ENCODE peak calls at places on chromosomes 5 and 9, in ten cellular contexts. A, D, J, H, C, T, V, U, Z and N are unnamed samples.

GRCh38 chr5:53749611-53750010 is 189.2 kb downstream of the NDUFS4 start:
- DNase-seq in A (no peak), D (no peak), J (no peak), H (no peak), C (no peak), T (no peak), V (peak), U (no peak), Z (no peak), N (no peak)

GRCh38 chr5:143118222-143118621 is 285.3 kb downstream of the NR3C1 start:
- DNase-seq in A (no peak), D (no peak), J (no peak), H (no peak), C (no peak), T (no peak), V (no peak), U (no peak), Z (no peak), N (no peak)

GRCh38 chr5:57007349-57007748 is 55.4 kb upstream of the MIER3 start:
- DNase-seq in A (no peak), D (no peak), J (no peak), H (no peak), C (no peak), T (no peak), V (no peak), U (no peak), Z (no peak), N (no peak)

GRCh38 chr9:96413312-96414221 is 4.6 kb downstream of the ZNF367 start:
- DNase-seq in A (no peak), D (no peak), J (no peak), H (peak), C (peak), T (no peak), V (no peak), U (no peak), Z (no peak), N (no peak)

GRCh38 chr9:131815971-131816873 is 76.3 kb upstream of the RAPGEF1 start:
- DNase-seq in A (peak), D (no peak), J (no peak), H (no peak), C (no peak), T (no peak), V (no peak), U (no peak), Z (no peak), N (no peak)

GRCh38 chr9:74497750-74498615 is 848 bp downstream of the RORB start:
- DNase-seq in A (peak), D (no peak), J (peak), H (no peak), C (peak), T (peak), V (no peak), U (no peak), Z (peak), N (peak)

GRCh38 chr5:159182691-159183090 is 26.7 kb downstream of the RNF145 start:
- DNase-seq in A (peak), D (no peak), J (no peak), H (no peak), C (no peak), T (no peak), V (peak), U (no peak), Z (no peak), N (peak)

GRCh38 chr9:118940477-118940876 is 428.8 kb downstream of the BRINP1 start:
- DNase-seq in A (no peak), D (no peak), J (no peak), H (no peak), C (no peak), T (no peak), V (no peak), U (no peak), Z (no peak), N (no peak)

GRCh38 chr9:122197334-122197872 is 31.4 kb downstream of the LHX6 start:
- DNase-seq in A (no peak), D (no peak), J (no peak), H (no peak), C (no peak), T (no peak), V (no peak), U (no peak), Z (no peak), N (no peak)

GRCh38 chr9:16485575-16486321 is 384.7 kb downstream of the BNC2 start:
- DNase-seq in A (no peak), D (no peak), J (no peak), H (no peak), C (no peak), T (no peak), V (no peak), U (no peak), Z (no peak), N (no peak)

GRCh38 chr5:122919969-122920368 is 74.6 kb downstream of the SNX24 start:
- DNase-seq in A (no peak), D (no peak), J (no peak), H (no peak), C (no peak), T (no peak), V (no peak), U (no peak), Z (no peak), N (no peak)

GRCh38 chr5:140042551-140043507 is at the start of gene NRG2:
- DNase-seq in A (peak), D (peak), J (peak), H (peak), C (peak), T (peak), V (peak), U (peak), Z (peak), N (peak)

GRCh38 chr9:115597330-115597729 is 479.4 kb upstream of the TNC start:
- DNase-seq in A (no peak), D (no peak), J (no peak), H (no peak), C (no peak), T (no peak), V (no peak), U (no peak), Z (no peak), N (no peak)

GRCh38 chr5:138663561-138663960 is 88.4 kb upstream of the HSPA9 start:
- DNase-seq in A (peak), D (no peak), J (no peak), H (no peak), C (no peak), T (no peak), V (no peak), U (no peak), Z (no peak), N (no peak)

GRCh38 chr9:7298123-7298522 is 501.5 kb downstream of the DMAC1 start:
- DNase-seq in A (peak), D (no peak), J (no peak), H (no peak), C (no peak), T (no peak), V (no peak), U (no peak), Z (no peak), N (no peak)

GRCh38 chr5:141476132-141476909 is 555 bp downstream of the PCDHGC3 start:
- DNase-seq in A (peak), D (peak), J (no peak), H (peak), C (peak), T (peak), V (peak), U (peak), Z (peak), N (peak)

GRCh38 chr5:53943938-53944337 is 366.4 kb downstream of the ARL15 start:
- DNase-seq in A (peak), D (no peak), J (no peak), H (no peak), C (no peak), T (no peak), V (no peak), U (no peak), Z (no peak), N (no peak)

GRCh38 chr5:142145106-142145900 is 36.7 kb downstream of the NDFIP1 start:
- DNase-seq in A (peak), D (peak), J (no peak), H (peak), C (peak), T (no peak), V (peak), U (peak), Z (no peak), N (peak)

GRCh38 chr5:52727568-52727967 is 60.1 kb upstream of the ITGA1 start:
- DNase-seq in A (peak), D (no peak), J (no peak), H (no peak), C (no peak), T (no peak), V (peak), U (peak), Z (no peak), N (peak)

GRCh38 chr5:149388498-149389190 is 9.6 kb upstream of the IL17B start:
- DNase-seq in A (no peak), D (no peak), J (no peak), H (no peak), C (no peak), T (no peak), V (no peak), U (no peak), Z (no peak), N (no peak)

GRCh38 chr5:29321591-29321990 is 1871.9 kb upstream of the CDH6 start:
- DNase-seq in A (no peak), D (no peak), J (no peak), H (no peak), C (no peak), T (no peak), V (no peak), U (no peak), Z (no peak), N (no peak)

GRCh38 chr9:95012035-95012708 is 285.7 kb downstream of the AOPEP start:
- DNase-seq in A (no peak), D (no peak), J (no peak), H (no peak), C (no peak), T (no peak), V (no peak), U (no peak), Z (no peak), N (no peak)

GRCh38 chr9:134433101-134433500 is 106.8 kb downstream of the RXRA start:
- DNase-seq in A (peak), D (no peak), J (no peak), H (no peak), C (no peak), T (no peak), V (peak), U (peak), Z (no peak), N (peak)

GRCh38 chr5:59597690-59598546 is 295.6 kb downstream of the PDE4D start:
- DNase-seq in A (no peak), D (no peak), J (no peak), H (no peak), C (no peak), T (no peak), V (no peak), U (no peak), Z (no peak), N (no peak)
- H3K4me3 ChIP-seq in A (no peak), D (peak), J (no peak), H (no peak), C (no peak), T (peak), V (no peak), U (no peak), Z (peak), N (no peak)

DNA sequence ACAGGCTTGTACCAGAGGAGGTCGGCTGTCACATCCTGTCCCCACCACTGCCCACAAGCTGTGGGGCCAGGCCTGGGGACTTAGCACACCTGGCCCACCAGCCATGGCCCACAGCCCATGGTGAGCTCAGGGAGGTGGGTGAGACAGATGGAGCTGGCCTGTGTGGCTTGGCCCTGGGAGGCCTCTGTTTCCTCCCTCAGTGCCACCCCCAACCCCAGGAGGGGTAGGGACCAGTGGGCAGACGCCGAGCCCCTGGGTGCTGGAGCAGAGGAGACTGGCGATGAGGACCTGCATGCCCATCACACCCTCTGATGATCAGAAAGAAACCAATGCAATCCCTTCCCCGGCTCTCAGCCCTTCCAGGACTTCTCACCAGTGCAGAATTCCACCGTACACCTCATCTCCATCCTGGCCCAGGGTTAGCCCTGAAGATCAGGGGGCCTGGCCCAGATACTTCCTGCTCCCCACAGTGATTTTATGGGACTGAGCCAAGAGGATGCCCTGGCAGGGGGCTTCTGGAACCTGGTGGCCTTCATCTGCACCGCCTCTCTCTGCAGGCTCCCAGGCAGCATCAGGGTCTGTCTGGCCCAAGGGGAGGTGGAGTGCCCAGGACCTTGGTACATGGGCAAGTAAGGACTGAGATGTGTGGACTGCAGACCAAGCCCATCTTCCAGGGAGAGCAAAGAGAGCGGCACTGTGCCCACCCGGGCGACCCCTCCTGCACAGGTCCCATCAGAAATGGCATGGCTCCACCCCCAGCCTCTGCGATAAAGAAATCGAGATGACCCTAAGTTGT is 16.9 kb upstream of the NKD2 start:
- DNase-seq in A (no peak), D (no peak), J (no peak), H (no peak), C (no peak), T (no peak), V (no peak), U (no peak), Z (peak), N (no peak)
- H3K4me3 ChIP-seq in A (no peak), D (no peak), J (no peak), H (no peak), C (no peak), T (no peak), V (no peak), U (no peak), Z (no peak), N (no peak)

GRCh38 chr5:93603191-93603590 is 20.2 kb downstream of the NR2F1 start:
- DNase-seq in A (no peak), D (no peak), J (no peak), H (no peak), C (no peak), T (no peak), V (no peak), U (no peak), Z (no peak), N (peak)
- H3K4me3 ChIP-seq in A (no peak), D (no peak), J (peak), H (no peak), C (no peak), T (peak), V (no peak), U (no peak), Z (no peak), N (no peak)

GRCh38 chr9:93465853-93466252 is 12.5 kb upstream of the FAM120AOS start:
- DNase-seq in A (no peak), D (peak), J (no peak), H (no peak), C (no peak), T (no peak), V (no peak), U (no peak), Z (no peak), N (no peak)

GRCh38 chr9:93464876-93465275 is 11.5 kb upstream of the FAM120AOS start:
- DNase-seq in A (no peak), D (no peak), J (no peak), H (no peak), C (no peak), T (no peak), V (no peak), U (no peak), Z (no peak), N (no peak)

GRCh38 chr9:93464395-93464794 is 11.0 kb upstream of the FAM120AOS start:
- DNase-seq in A (no peak), D (no peak), J (no peak), H (no peak), C (no peak), T (no peak), V (no peak), U (no peak), Z (no peak), N (no peak)

GRCh38 chr9:93461810-93462209 is 8.4 kb upstream of the FAM120AOS start:
- DNase-seq in A (no peak), D (no peak), J (no peak), H (no peak), C (no peak), T (no peak), V (no peak), U (no peak), Z (no peak), N (no peak)

DNA sequence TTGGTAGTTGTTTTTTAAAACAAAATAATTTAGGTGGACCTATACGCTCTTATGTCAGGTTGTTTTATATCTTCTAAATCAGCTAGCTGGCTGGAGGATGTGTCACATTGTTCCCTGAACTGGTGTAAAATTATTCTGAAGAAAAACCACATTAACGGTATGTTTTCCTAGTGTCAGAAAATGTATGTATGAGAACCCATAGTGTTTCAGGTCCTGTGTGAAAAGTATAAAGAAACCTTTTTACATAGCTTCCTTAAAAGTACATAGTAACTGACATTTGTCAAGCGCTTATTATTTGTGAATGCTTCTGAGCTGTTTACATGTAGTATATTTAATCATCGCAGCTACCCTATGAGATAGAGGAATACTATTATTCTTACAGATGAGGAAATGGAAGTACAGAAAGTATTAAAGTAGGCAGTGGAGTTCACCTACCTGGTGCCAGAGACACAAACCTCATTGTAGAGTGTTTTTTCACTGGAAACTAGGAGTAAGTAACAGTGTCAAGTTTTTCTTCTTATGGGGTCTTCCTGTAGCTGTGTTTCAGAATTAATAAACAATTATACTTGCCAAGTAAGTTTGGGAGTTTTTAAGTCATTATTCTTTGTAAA is 10.4 kb upstream of the FAM120AOS start:
- DNase-seq in A (no peak), D (no peak), J (no peak), H (no peak), C (no peak), T (no peak), V (no peak), U (no peak), Z (no peak), N (no peak)
- H3K4me3 ChIP-seq in A (no peak), D (no peak), J (no peak), H (no peak), C (no peak), T (no peak), V (no peak), U (no peak), Z (no peak), N (no peak)

GRCh38 chr9:20357207-20357503 is 265.1 kb downstream of the MLLT3 start:
- DNase-seq in A (no peak), D (no peak), J (no peak), H (no peak), C (no peak), T (no peak), V (no peak), U (no peak), Z (no peak), N (peak)
- H3K4me3 ChIP-seq in A (no peak), D (no peak), J (no peak), H (no peak), C (no peak), T (no peak), V (no peak), U (no peak), Z (no peak), N (no peak)

DNA sequence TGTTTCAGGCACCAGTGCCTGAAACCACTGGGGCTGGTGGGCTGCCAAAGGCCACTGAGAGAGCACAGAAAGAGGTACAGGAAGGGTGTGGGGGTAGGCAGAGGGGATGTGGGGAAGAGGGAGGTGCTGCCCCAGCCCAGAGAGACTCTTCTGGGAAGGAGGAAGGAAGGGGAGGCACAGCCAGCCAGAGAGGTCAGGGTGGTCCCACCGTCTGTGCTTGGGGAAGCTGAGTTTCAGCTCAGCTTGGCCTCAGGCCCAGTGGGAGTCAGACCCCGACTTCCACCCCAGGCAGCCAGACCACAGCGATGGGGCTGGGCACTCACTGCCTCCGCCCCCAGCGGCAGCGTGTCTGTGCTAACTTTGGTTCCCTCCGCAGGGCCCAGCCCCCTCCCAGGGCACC is 8.7 kb upstream of the PHYKPL start:
- DNase-seq in A (no peak), D (no peak), J (no peak), H (no peak), C (no peak), T (no peak), V (no peak), U (no peak), Z (peak), N (no peak)
- H3K4me3 ChIP-seq in A (no peak), D (no peak), J (no peak), H (no peak), C (no peak), T (no peak), V (no peak), U (no peak), Z (no peak), N (no peak)

DNA sequence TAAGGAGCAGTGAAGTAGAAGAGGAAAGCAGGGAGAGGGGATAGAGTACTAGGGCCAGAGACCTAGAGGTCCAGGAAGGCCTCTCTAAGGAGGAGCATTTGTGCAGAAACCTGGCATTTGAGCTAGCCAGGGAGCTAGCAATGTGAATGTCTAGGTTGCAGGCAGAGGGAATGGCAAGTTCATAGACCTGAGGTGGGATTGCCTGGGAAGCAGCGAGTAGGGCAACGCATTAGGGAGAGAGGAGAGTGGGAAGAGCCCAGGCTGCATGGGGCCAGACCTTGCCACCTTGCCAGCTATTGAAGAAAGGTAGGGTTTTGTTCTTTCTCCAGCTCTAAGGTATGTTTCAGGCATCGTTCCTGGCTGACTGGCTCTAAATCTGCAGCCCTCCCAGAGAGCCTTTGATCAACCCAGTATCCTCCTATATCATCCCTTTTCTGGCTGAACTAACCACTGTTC is 54.0 kb downstream of the SLC22A5 start:
- DNase-seq in A (no peak), D (no peak), J (no peak), H (no peak), C (no peak), T (no peak), V (no peak), U (no peak), Z (no peak), N (no peak)
- H3K4me3 ChIP-seq in A (no peak), D (no peak), J (no peak), H (no peak), C (no peak), T (no peak), V (no peak), U (no peak), Z (no peak), N (no peak)

GRCh38 chr5:115542076-115542475 is 2.5 kb downstream of the FEM1C start:
- DNase-seq in A (peak), D (no peak), J (no peak), H (no peak), C (no peak), T (no peak), V (peak), U (no peak), Z (no peak), N (no peak)
- H3K4me3 ChIP-seq in A (peak), D (peak), J (peak), H (peak), C (peak), T (peak), V (peak), U (peak), Z (peak), N (peak)

DNA sequence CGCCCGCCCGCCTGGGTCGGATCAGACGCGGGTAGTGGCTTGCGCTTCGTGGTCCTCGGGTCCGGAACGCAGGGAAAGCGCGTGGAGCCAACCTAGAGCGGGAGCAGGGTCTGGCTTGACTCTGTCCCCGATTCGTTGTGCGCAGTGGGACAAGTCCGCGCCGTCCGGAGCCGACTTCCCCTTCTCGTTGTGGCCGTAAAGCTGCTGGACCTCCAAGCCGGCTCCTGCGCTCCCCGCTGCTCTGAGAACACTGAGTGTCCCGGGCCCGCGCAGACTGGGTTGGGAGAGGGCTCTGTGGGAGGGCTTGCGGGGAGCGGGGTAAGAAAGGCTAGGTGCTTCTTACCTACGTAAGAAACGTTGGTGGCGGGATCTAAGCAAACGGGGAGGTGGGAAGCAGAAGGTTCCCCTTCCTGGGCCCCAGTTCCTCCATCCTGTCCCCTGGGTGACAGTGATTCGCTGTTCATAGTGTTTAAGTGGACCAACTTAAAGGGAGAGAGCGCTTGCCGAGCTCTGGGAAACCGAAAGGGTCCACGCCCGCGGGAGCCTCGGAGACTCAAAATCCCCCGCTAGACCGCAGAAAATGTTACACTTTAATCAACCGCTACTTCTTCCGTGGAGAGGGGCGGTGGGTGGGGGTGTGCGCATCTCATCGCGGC is 4.3 kb upstream of the FOXE1 start:
- DNase-seq in A (no peak), D (no peak), J (no peak), H (no peak), C (no peak), T (no peak), V (peak), U (no peak), Z (peak), N (no peak)
- H3K4me3 ChIP-seq in A (peak), D (peak), J (no peak), H (no peak), C (no peak), T (no peak), V (peak), U (no peak), Z (peak), N (no peak)